ENCODE peak calls at places on chromosomes 5 and 9, in seven cellular contexts. V is GM13976; U is kidney tubule cell; K is CD4-positive, alpha-beta T cell; Q is IMR-90; M is HCT116; T is Peyer's patch. Y is an unnamed sample.

GRCh38 chr5:88734983-88735382 is 148.0 kb downstream of the MEF2C start:
- DNase-seq in V (no peak), U (no peak), Q (no peak), T (peak), M (no peak), K (no peak), Y (no peak)

GRCh38 chr9:14531424-14532269 is 161.6 kb downstream of the ZDHHC21 start:
- DNase-seq in K (no peak), T (no peak), Q (no peak), U (no peak), M (no peak), V (no peak), Y (no peak)

GRCh38 chr9:4508246-4508906 is 18.1 kb downstream of the SLC1A1 start:
- DNase-seq in T (no peak), V (no peak), K (no peak), U (peak), Q (peak), M (no peak), Y (peak)

GRCh38 chr5:37951946-37952721 is 112.3 kb upstream of the GDNF start:
- DNase-seq in U (no peak), T (no peak), V (no peak), M (no peak), Q (no peak), K (no peak), Y (no peak)

GRCh38 chr5:126178521-126178920 is 244.7 kb upstream of the GRAMD2B start:
- DNase-seq in U (no peak), M (no peak), K (no peak), T (no peak), V (no peak), Q (peak), Y (no peak)

GRCh38 chr9:19028835-19029451 is 4.1 kb downstream of the SAXO1 start:
- DNase-seq in K (no peak), Q (peak), U (peak), T (no peak), M (peak), V (peak), Y (peak)

GRCh38 chr5:3715048-3715447 is 119.4 kb downstream of the IRX1 start:
- DNase-seq in M (no peak), Q (no peak), U (no peak), V (no peak), T (no peak), K (no peak), Y (no peak)

GRCh38 chr5:6134281-6134680 is 244.1 kb downstream of the MED10 start:
- DNase-seq in U (no peak), K (no peak), Q (no peak), T (no peak), M (no peak), V (no peak), Y (no peak)

GRCh38 chr9:133619791-133620190 is 10.6 kb upstream of the FAM163B start:
- DNase-seq in T (peak), K (peak), U (peak), Q (no peak), V (no peak), M (no peak), Y (no peak)

Y was measured in LHCN-M2.